ENCODE peak calls at places on chromosomes 13 and 19, in six cellular contexts. Y is SK-N-SH, A is A549, P is GM23338, O is Panc1, C is HepG2. H is an unnamed sample.

GRCh38 chr13:85223883-85224656 is 575.1 kb downstream of the SLITRK6 start:
- DNase-seq in Y (no peak), O (no peak), C (no peak), P (no peak), A (no peak), H (no peak)

GRCh38 chr13:22062478-22063205 is 391.8 kb downstream of the FGF9 start:
- DNase-seq in O (no peak), C (no peak), A (no peak), P (no peak), Y (no peak), H (no peak)

GRCh38 chr13:38417727-38418126 is 68.1 kb downstream of the UFM1 start:
- DNase-seq in P (peak; percentile 60), O (no peak), C (peak; percentile 8), Y (peak; percentile 14), A (peak; percentile 5), H (peak; percentile 12)

GRCh38 chr13:99812611-99813010 is 159.0 kb downstream of the ZIC5 start:
- DNase-seq in O (no peak), A (peak; percentile 11), P (no peak), Y (no peak), C (no peak), H (no peak)

GRCh38 chr13:98536729-98537128 is 40.2 kb downstream of the STK24 start:
- DNase-seq in C (no peak), P (no peak), A (no peak), Y (no peak), O (no peak), H (no peak)

GRCh38 chr13:100392709-100393630 is 195.6 kb downstream of the GGACT start:
- DNase-seq in P (peak; percentile 67), C (peak; percentile 91), A (peak; percentile 94), O (peak; percentile 94), Y (no peak), H (peak; percentile 92)

GRCh38 chr19:54201172-54201701 is 579 bp downstream of the RPS9 start:
- DNase-seq in A (no peak), Y (no peak), P (no peak), C (no peak), O (no peak), H (no peak)

GRCh38 chr13:40453666-40454030 is 212.8 kb downstream of the FOXO1 start:
- DNase-seq in A (no peak), Y (no peak), O (no peak), P (no peak), C (no peak), H (no peak)

GRCh38 chr13:41122838-41123237 is 9.8 kb downstream of the KBTBD6 start:
- DNase-seq in C (no peak), Y (no peak), P (no peak), A (no peak), O (no peak), H (no peak)

GRCh38 chr19:47107201-47107952 is 6.2 kb downstream of the ZC3H4 start:
- DNase-seq in A (no peak), C (peak; percentile 93), P (no peak), Y (no peak), O (no peak), H (peak; percentile 2)

GRCh38 chr19:7272856-7273578 is 21.2 kb downstream of the INSR start:
- DNase-seq in O (no peak), Y (no peak), C (no peak), A (no peak), P (no peak), H (no peak)

GRCh38 chr13:19634129-19634740 is 776 bp downstream of the MPHOSPH8 start:
- DNase-seq in C (peak; percentile 18), O (no peak), Y (peak; percentile 19), P (peak; percentile 17), A (peak; percentile 7), H (no peak)

GRCh38 chr19:31141301-31141700 is 207.9 kb downstream of the TSHZ3 start:
- DNase-seq in O (no peak), A (no peak), C (no peak), P (no peak), Y (no peak), H (no peak)

GRCh38 chr19:31140717-31141116 is 208.5 kb downstream of the TSHZ3 start:
- DNase-seq in A (peak; percentile 17), Y (no peak), P (no peak), O (no peak), C (no peak), H (no peak)

GRCh38 chr19:31138077-31138476 is 211.2 kb downstream of the TSHZ3 start:
- DNase-seq in C (no peak), A (no peak), Y (no peak), P (no peak), O (no peak), H (no peak)

GRCh38 chr19:31144069-31144468 is 205.2 kb downstream of the TSHZ3 start:
- DNase-seq in Y (no peak), P (no peak), C (no peak), O (no peak), A (no peak), H (no peak)

GRCh38 chr19:31139871-31140505 is 209.2 kb downstream of the TSHZ3 start:
- DNase-seq in Y (no peak), C (no peak), A (peak; percentile 37), P (no peak), O (no peak), H (no peak)
- TF ChIP-seq REST in Y (no peak), C (no peak), A (no peak), P (no peak), O (no peak), H (no peak)

GRCh38 chr19:48203794-48204628 is 33.5 kb downstream of the ZSWIM9 start:
- DNase-seq in O (peak; percentile 54), Y (peak; percentile 93), A (peak; percentile 99), P (peak; percentile 100), C (peak; percentile 95), H (peak; percentile 96)

GRCh38 chr19:48210005-48210404 is 39.5 kb downstream of the ZSWIM9 start:
- DNase-seq in A (no peak), O (no peak), P (no peak), Y (no peak), C (no peak), H (no peak)

GRCh38 chr19:48203227-48203793 is 32.8 kb downstream of the ZSWIM9 start:
- DNase-seq in Y (no peak), O (no peak), A (peak; percentile 62), C (no peak), P (no peak), H (peak; percentile 38)

GRCh38 chr19:48206402-48207093 is 36.1 kb downstream of the ZSWIM9 start:
- DNase-seq in Y (no peak), O (no peak), A (no peak), C (no peak), P (no peak), H (peak; percentile 42)
- H3K27ac ChIP-seq in Y (no peak overlapping the region), O (no peak overlapping the region), A (no peak overlapping the region), C (no peak overlapping the region), P (no peak overlapping the region), H (peak overlapping the region; percentile 40)

GRCh38 chr13:59423708-59424355 is 739.9 kb downstream of the DIAPH3 start:
- DNase-seq in O (no peak), Y (no peak), P (no peak), A (no peak), C (no peak), H (no peak)

GRCh38 chr13:59424661-59425060 is 739.1 kb downstream of the DIAPH3 start:
- DNase-seq in A (no peak), O (no peak), P (no peak), C (no peak), Y (no peak), H (no peak)

GRCh38 chr13:59422646-59423045 is 741.1 kb downstream of the DIAPH3 start:
- DNase-seq in A (no peak), P (peak; percentile 24), Y (no peak), O (no peak), C (no peak), H (no peak)

GRCh38 chr13:59425211-59425721 is 738.5 kb downstream of the DIAPH3 start:
- DNase-seq in A (no peak), O (no peak), Y (no peak), P (no peak), C (no peak), H (no peak)
- TF ChIP-seq REST in A (no peak), O (no peak), Y (no peak), P (no peak), C (no peak), H (no peak)

GRCh38 chr19:2274937-2275535 is 6.9 kb downstream of the PEAK3 start:
- DNase-seq in C (peak; percentile 73), P (peak; percentile 87), A (peak; percentile 68), O (no peak), Y (peak; percentile 89), H (peak; percentile 54)

GRCh38 chr19:2277138-2277537 is 4.8 kb downstream of the PEAK3 start:
- DNase-seq in P (no peak), C (no peak), Y (no peak), O (no peak), A (no peak), H (no peak)

GRCh38 chr19:2276429-2276989 is 5.5 kb downstream of the PEAK3 start:
- DNase-seq in P (no peak), C (no peak), O (no peak), A (no peak), Y (peak; percentile 24), H (no peak)

GRCh38 chr19:2274185-2274711 is 7.7 kb downstream of the PEAK3 start:
- DNase-seq in O (no peak), Y (no peak), C (no peak), P (no peak), A (no peak), H (no peak)

DNA sequence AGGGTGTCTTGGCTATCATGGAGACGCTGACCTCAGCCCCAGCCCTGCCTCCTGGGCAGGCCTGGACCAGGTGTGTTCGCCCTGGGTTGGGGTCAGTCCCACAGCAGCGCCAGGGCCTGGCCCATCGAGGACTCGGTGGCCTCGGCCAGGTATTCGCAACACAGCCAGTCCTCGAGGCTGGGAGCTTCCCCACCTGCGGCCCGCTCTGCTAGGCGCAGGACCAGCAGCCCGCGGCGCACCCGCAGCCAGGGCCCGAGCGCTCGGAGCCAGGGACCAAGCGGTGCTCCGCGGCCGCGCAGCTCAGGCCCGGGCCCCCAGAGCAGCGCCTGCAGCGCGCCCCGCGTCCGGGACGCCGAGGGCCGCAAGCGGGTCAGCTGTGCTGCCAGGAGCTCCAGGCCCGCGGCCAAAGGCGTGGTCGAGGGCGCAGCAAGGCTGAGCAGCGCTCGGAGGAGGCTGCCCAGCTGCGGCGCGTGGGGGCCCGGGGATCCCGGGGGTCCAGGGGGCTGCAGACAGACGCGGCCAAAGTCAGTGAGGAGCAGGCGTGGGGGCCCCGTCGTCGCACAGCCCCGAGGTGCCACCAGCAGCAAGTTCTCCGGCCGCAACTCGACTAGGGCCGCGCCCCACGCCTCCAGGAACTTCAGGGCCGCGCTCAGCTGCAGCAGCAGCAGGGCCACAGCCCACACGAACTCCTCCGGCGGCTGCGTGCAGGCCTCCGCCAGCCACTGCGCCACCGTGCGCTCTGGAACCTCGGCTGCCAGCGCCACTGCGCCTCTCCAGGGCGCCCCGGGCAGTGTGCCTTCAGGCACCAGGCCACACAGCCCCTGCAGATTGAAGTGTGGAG is 6.2 kb downstream of the PEAK3 start:
- DNase-seq in Y (peak; percentile 26), O (no peak), P (peak; percentile 44), C (no peak), A (no peak), H (no peak)
- H3K27ac ChIP-seq in Y (no peak overlapping the region), O (no peak overlapping the region), P (peak overlapping the region; percentile 39), C (no peak overlapping the region), A (no peak overlapping the region), H (no peak overlapping the region)

GRCh38 chr13:36918246-36919060 is 1.6 kb downstream of the SMAD9 start:
- DNase-seq in Y (peak; percentile 25), A (no peak), O (no peak), C (no peak), P (peak; percentile 15), H (no peak)
- TF ChIP-seq REST in Y (no peak), A (no peak), O (no peak), C (no peak), P (no peak), H (no peak)